ENCODE peak calls at places on chromosomes 1 and 21, in four cellular contexts. T is adipocyte, I is tibial artery, N is neural progenitor cell. Z is an unnamed sample.

GRCh38 chr1:29318724-29319123 is 82.4 kb downstream of the PTPRU start:
- DNase-seq in T (no peak), I (no peak), N (no peak), Z (no peak)

GRCh38 chr1:51327386-51327785 is 3.0 kb downstream of the TTC39A start:
- DNase-seq in T (peak; percentile 27), I (no peak), N (no peak), Z (no peak)

GRCh38 chr1:2045468-2046224 is 4.6 kb upstream of the PRKCZ start:
- DNase-seq in T (no peak), I (no peak), N (no peak), Z (no peak)

GRCh38 chr1:156893048-156893953 is at the start of gene PEAR1:
- DNase-seq in T (peak; percentile 41), I (peak; percentile 78), N (peak; percentile 64), Z (no peak)

GRCh38 chr1:13752852-13753251 is 52.9 kb downstream of the PRDM2 start:
- DNase-seq in T (no peak), I (no peak), N (no peak), Z (no peak)

GRCh38 chr1:23953020-23953419 is 6.6 kb upstream of the PNRC2 start:
- DNase-seq in T (no peak), I (no peak), N (no peak), Z (no peak)

GRCh38 chr1:204350857-204351573 is 8.7 kb downstream of the PLEKHA6 start:
- DNase-seq in T (peak; percentile 32), I (peak; percentile 88), N (peak; percentile 98), Z (peak; percentile 85)

GRCh38 chr1:10852486-10852885 is 56.0 kb upstream of the CASZ1 start:
- DNase-seq in T (no peak), I (no peak), N (no peak), Z (no peak)

GRCh38 chr1:156703336-156703735 is 2.0 kb downstream of the CRABP2 start:
- DNase-seq in T (no peak), I (no peak), N (no peak), Z (no peak)

GRCh38 chr21:7952648-7953047 is 2568.7 kb upstream of the TPTE start:
- DNase-seq in T (no peak), I (no peak), N (no peak), Z (no peak)
- H3K4me3 ChIP-seq in T (no peak overlapping the region), I (no peak overlapping the region), N (no peak overlapping the region), Z (no peak overlapping the region)

GRCh38 chr1:244605835-244606234 is 47.1 kb upstream of the DESI2 start:
- DNase-seq in T (no peak), I (no peak), N (no peak), Z (no peak)

GRCh38 chr1:244603498-244603897 is 49.4 kb upstream of the DESI2 start:
- DNase-seq in T (peak; percentile 80), I (no peak), N (peak; percentile 39), Z (no peak)

GRCh38 chr1:244598611-244599010 is 54.3 kb upstream of the DESI2 start:
- DNase-seq in T (no peak), I (no peak), N (no peak), Z (no peak)

GRCh38 chr1:244601336-244601735 is 51.6 kb upstream of the DESI2 start:
- DNase-seq in T (no peak), I (no peak), N (no peak), Z (no peak)

GRCh38 chr1:244599937-244600350 is 53.0 kb upstream of the DESI2 start:
- DNase-seq in T (peak; percentile 93), I (no peak), N (no peak), Z (no peak)
- H3K4me3 ChIP-seq in T (peak overlapping the region; percentile 63), I (peak overlapping the region; percentile 12), N (no peak overlapping the region), Z (peak overlapping the region; percentile 28)

GRCh38 chr1:147079400-147080012 is 92.8 kb downstream of the PRKAB2 start:
- DNase-seq in T (no peak), I (no peak), N (no peak), Z (no peak)

GRCh38 chr1:147077936-147078605 is 94.2 kb downstream of the PRKAB2 start:
- DNase-seq in T (no peak), I (no peak), N (no peak), Z (no peak)

GRCh38 chr1:147080013-147080661 is 92.1 kb downstream of the PRKAB2 start:
- DNase-seq in T (peak; percentile 10), I (no peak), N (no peak), Z (no peak)

GRCh38 chr1:147078606-147079399 is 93.5 kb downstream of the PRKAB2 start:
- DNase-seq in T (no peak), I (no peak), N (no peak), Z (no peak)

DNA sequence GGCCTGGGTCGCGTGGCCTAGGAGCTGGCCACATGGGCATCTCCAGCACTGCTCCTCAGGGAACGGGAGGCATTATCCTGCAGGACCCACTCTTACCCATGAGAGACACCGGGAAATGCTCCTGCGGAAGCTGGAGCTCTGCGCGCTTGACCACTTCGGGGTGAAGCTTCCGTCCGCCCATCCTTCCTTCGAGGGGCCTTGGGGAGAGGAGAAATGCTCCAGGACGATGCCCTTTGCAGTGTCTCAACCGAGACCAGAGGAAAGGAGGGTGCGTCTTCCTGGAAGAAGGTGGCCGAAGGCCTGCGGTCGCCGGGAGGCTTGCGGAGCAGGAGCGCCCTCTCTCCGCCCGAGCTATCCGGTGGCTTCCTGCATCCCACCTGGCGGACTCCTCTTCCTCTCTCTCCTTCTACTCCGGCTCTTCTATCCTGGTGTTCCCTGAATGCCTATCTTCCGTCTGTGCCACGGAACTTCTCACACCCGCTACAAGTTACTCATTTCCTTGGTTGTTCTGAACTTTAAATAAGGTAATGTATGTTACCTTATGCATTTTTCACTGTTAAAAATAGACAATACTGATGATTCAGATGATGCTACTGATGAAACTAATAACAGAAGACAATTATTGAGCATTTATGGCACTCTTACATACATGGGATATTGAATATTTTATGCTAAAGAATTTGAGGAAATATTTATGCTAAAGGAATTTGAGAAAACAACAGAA is 91.4 kb downstream of the PRKAB2 start:
- DNase-seq in T (no peak), I (no peak), N (no peak), Z (no peak)
- H3K4me3 ChIP-seq in T (no peak overlapping the region), I (no peak overlapping the region), N (no peak overlapping the region), Z (peak overlapping the region; percentile 39)

GRCh38 chr1:160846281-160846680 is 16.4 kb downstream of the CD244 start:
- DNase-seq in T (no peak), I (no peak), N (no peak), Z (no peak)
- H3K4me3 ChIP-seq in T (no peak overlapping the region), I (no peak overlapping the region), N (no peak overlapping the region), Z (no peak overlapping the region)

DNA sequence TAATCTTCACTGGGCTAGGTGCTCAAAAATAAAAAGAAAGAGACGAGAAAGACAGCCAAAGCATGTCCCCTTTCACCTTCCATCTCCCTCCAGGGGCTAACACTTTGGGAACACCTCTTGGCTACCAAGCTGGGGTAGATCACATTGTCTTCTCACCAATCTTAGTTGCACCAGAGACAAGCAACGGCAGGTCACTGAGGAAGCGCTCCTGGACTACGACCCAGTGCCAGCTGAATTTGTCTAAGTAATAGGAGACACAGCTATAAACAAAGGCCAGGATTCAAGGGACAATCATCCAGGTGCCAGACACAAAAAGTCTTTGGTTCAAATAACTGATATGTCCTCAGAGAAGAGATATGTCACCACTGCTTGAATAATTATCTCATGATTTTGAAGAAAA is 100.4 kb downstream of the SLC45A1 start:
- DNase-seq in T (no peak), I (no peak), N (no peak), Z (no peak)
- H3K4me3 ChIP-seq in T (peak overlapping the region; percentile 97), I (no peak overlapping the region), N (no peak overlapping the region), Z (peak overlapping the region; percentile 84)

DNA sequence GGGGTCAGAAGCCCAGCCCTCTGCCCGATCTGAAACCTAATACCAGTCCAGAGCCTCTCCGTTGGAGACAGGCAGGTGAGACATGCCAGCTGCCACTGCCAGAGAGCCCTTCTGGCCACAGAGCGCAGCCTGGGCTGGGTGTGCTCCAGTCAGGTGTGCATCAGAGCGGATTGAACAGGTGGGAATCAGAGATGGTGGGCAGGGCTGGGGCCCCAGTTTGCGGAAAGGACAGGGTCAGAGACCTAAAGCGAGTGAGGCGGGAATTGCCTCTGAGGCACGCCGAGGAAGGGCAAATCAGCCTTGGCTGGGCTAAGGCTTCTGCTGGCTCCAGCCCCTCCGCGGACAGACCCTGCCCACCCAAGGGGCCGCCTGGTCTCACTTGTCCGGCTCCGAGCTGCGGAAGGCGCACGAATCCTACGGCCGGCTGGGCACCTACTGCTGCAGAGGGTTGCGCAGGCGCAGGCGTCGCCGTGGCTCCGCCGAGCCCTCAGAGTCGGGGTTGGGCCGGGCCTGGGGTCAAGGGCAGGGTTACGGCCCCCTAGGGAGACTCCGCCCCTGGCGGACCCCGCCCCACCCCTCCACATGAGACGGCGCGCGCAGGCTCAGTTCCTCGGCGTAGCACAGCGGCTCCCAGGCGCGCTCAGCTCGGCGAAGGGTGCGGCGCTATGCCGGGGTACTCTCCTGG is 10.3 kb downstream of the CPLANE2 start:
- DNase-seq in T (no peak), I (no peak), N (peak; percentile 70), Z (no peak)
- H3K4me3 ChIP-seq in T (peak overlapping the region; percentile 52), I (peak overlapping the region; percentile 36), N (peak overlapping the region; percentile 29), Z (peak overlapping the region; percentile 32)

Z was measured in coronary artery.